ENCODE peak calls at places on chromosome 14, in five cellular contexts. E is heart left ventricle, B is colonic mucosa, G is GM23338, Z is AG04450. Y is an unnamed sample.

GRCh38 chr14:35420036-35420811 is 15.7 kb upstream of the NFKBIA start:
- DNase-seq in E (no peak), B (no peak), G (no peak), Z (no peak), Y (no peak)

GRCh38 chr14:32350020-32350419 is 20.9 kb downstream of the AKAP6 start:
- DNase-seq in E (no peak), B (no peak), G (no peak), Z (no peak), Y (no peak)

GRCh38 chr14:75204106-75204505 is 27.7 kb upstream of the TMED10 start:
- DNase-seq in E (no peak), B (peak; percentile 62), G (no peak), Z (no peak), Y (no peak)

GRCh38 chr14:60195179-60195810 is 30.1 kb upstream of the DHRS7 start:
- DNase-seq in E (no peak), B (no peak), G (peak; percentile 47), Z (no peak), Y (no peak)

GRCh38 chr14:90760055-90760444 is 56.2 kb downstream of the TTC7B start:
- DNase-seq in E (no peak), B (no peak), G (no peak), Z (no peak), Y (peak; percentile 68)

GRCh38 chr14:103113303-103113702 is 10.0 kb upstream of the TNFAIP2 start:
- DNase-seq in E (no peak), B (no peak), G (no peak), Z (no peak), Y (no peak)

GRCh38 chr14:97618401-97618800 is 821.2 kb downstream of the VRK1 start:
- DNase-seq in E (no peak), B (no peak), G (no peak), Z (no peak), Y (no peak)

GRCh38 chr14:55339770-55340169 is 68.5 kb downstream of the FBXO34 start:
- DNase-seq in E (no peak), B (no peak), G (peak; percentile 19), Z (no peak), Y (no peak)

DNA sequence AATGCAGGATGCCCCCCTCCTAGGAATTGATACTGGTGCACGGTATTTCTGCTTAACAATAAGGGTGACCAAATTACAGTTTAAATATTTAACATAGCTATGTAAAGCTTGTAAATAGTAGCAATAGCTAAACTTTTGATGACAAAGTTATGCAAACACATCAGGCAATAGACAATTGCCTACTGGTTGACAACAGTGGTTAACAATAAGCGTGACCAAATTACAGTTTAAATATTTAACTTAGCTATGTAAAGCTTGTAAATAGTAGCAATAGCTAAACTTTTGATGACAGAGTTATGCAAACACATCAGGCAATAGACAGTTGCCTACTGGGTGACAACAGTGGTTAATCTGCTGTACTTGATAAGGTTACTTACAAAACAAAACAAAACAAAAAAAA is 886.5 kb upstream of the FLRT2 start:
- DNase-seq in E (no peak), B (no peak), G (peak; percentile 21), Z (no peak), Y (no peak)
- TF ChIP-seq CTCF in E (no peak), B (no peak), G (no peak), Z (no peak), Y (no peak)

GRCh38 chr14:24300326-24300980 is 803 bp downstream of the NOP9 start:
- DNase-seq in E (no peak), B (no peak), G (no peak), Z (no peak), Y (no peak)

GRCh38 chr14:24296341-24297157 is 3.0 kb downstream of the DHRS1 start:
- DNase-seq in E (peak; percentile 67), B (peak; percentile 66), G (peak; percentile 84), Z (peak; percentile 83), Y (peak; percentile 88)

GRCh38 chr14:24299255-24300191 is at the start of the genes DHRS1 and NOP9:
- DNase-seq in E (peak; percentile 92), B (peak; percentile 96), G (peak; percentile 96), Z (peak; percentile 54), Y (peak; percentile 94)

GRCh38 chr14:24298892-24299254 is 707 bp downstream of the DHRS1 start:
- DNase-seq in E (no peak), B (peak; percentile 42), G (peak; percentile 30), Z (peak; percentile 23), Y (no peak)

DNA sequence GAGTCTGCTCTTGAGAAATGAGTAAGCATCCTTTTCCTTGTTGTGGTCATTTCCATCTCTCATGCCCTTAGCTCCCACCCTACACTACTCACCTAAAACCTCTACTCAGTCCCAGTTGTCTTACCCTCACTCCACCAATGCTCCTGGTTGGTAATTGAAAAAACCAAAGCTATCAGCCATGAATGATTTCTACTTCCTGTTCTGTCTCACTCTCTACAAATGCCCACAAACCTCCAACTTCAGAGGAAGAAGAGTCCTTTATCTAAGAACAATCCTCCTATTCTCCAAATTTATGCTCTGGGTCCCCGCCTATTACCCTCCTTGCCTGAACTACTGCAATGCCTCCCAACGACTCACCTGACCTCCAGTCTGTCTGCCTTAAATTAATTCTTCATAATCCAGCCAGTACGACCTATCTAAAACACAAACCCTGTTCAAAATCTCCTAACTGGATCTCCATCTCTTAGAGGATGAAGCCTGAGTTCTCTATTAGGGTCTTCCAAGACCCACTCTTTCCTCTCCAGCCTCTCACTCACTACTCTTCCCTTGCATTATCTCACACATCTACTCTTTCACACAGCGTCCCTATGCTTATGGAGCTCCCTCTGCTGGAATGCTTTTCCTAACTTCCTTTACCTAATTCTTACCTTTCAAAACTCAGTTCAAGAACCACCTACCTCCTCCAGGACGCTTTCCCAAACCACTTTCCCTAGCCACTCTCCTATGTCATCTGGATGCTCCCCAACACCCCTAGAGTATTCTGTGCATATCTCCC is 2.2 kb downstream of the DHRS1 start:
- DNase-seq in E (no peak), B (no peak), G (peak; percentile 84), Z (no peak), Y (no peak)
- TF ChIP-seq CTCF in E (no peak), B (peak; percentile 42), G (peak; percentile 70), Z (peak; percentile 48), Y (peak; percentile 55)

GRCh38 chr14:52695481-52696091 is at the start of gene ERO1A:
- DNase-seq in E (peak; percentile 90), B (peak; percentile 83), G (peak; percentile 81), Z (peak; percentile 42), Y (peak; percentile 90)
- TF ChIP-seq CTCF in E (no peak), B (no peak), G (no peak), Z (no peak), Y (peak; percentile 22)

DNA sequence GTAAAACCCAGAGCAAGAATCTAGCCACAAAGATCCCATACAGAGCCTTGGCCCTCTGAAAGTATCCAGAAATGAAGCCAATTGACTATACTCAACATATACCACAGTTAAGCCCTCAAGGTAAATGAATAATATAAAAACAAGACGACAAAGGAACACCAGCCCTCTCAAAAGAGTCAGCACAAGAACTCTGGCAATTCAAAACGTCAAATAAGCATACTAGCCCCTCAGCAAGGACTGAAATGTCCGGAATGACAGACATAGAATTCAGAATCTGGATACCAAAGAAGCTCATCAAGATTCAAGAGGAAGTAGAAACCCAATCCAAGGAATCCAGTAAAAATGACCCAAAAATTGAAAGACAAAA is 49.9 kb downstream of the GTF2A1 start:
- DNase-seq in E (no peak), B (no peak), G (no peak), Z (no peak), Y (no peak)
- TF ChIP-seq CTCF in E (no peak), B (no peak), G (no peak), Z (no peak), Y (peak; percentile 23)

GRCh38 chr14:29163109-29163508 is 396.5 kb downstream of the FOXG1 start:
- DNase-seq in E (no peak), B (no peak), G (no peak), Z (no peak), Y (no peak)

GRCh38 chr14:29166507-29166906 is 399.9 kb downstream of the FOXG1 start:
- DNase-seq in E (no peak), B (no peak), G (peak; percentile 29), Z (no peak), Y (no peak)

GRCh38 chr14:29169408-29169807 is 402.8 kb downstream of the FOXG1 start:
- DNase-seq in E (no peak), B (no peak), G (no peak), Z (no peak), Y (no peak)

GRCh38 chr14:29168149-29168548 is 401.6 kb downstream of the FOXG1 start:
- DNase-seq in E (no peak), B (no peak), G (no peak), Z (no peak), Y (no peak)
- TF ChIP-seq CTCF in E (no peak), B (no peak), G (no peak), Z (no peak), Y (no peak)

GRCh38 chr14:105093426-105094192 is 28.4 kb upstream of the GPR132 start:
- DNase-seq in E (peak; percentile 77), B (peak; percentile 85), G (peak; percentile 94), Z (no peak), Y (no peak)
- TF ChIP-seq CTCF in E (no peak), B (peak; percentile 28), G (peak; percentile 81), Z (peak; percentile 56), Y (peak; percentile 59)